ENCODE peak calls at places on chromosomes 2 and 18, in six cellular contexts. One of them, this sample, is unnamed. For H3K36me3 and H3K4me1, the result is how much of the 10 kb centered on the place peaks cover.

GRCh38 chr2:80328033-80328635 is 23.6 kb upstream of the LRRTM1 start:
- DNase-seq in lung: no peak
- DNase-seq in lower lobe of right lung: no peak
- DNase-seq in colonic mucosa: no peak
- DNase-seq in HCT116: no peak
- DNase-seq in heart left ventricle: no peak
- DNase-seq in this sample: no peak

GRCh38 chr18:335741-336140 is 67.9 kb upstream of the THOC1 start:
- DNase-seq in lung: no peak
- DNase-seq in lower lobe of right lung: no peak
- DNase-seq in colonic mucosa: no peak
- DNase-seq in HCT116: no peak
- DNase-seq in heart left ventricle: no peak
- DNase-seq in this sample: no peak

GRCh38 chr2:169867579-169867978 is 40.3 kb downstream of the UBR3 start:
- DNase-seq in lower lobe of right lung: no peak
- DNase-seq in colonic mucosa: no peak
- DNase-seq in lung: no peak
- DNase-seq in heart left ventricle: no peak
- DNase-seq in HCT116: no peak
- DNase-seq in this sample: no peak

GRCh38 chr2:20487030-20487391 is 40.1 kb downstream of the RHOB start:
- DNase-seq in lower lobe of right lung: no peak
- DNase-seq in lung: no peak
- DNase-seq in colonic mucosa: no peak
- DNase-seq in HCT116: no peak
- DNase-seq in heart left ventricle: no peak
- DNase-seq in this sample: no peak

GRCh38 chr2:203685081-203685621 is 21.3 kb upstream of the CD28 start:
- DNase-seq in heart left ventricle: no peak
- DNase-seq in lung: no peak
- DNase-seq in colonic mucosa: no peak
- DNase-seq in lower lobe of right lung: no peak
- DNase-seq in HCT116: no peak
- DNase-seq in this sample: peak

GRCh38 chr18:28582724-28583123 is 405.8 kb upstream of the CDH2 start:
- DNase-seq in heart left ventricle: no peak
- DNase-seq in lower lobe of right lung: no peak
- DNase-seq in colonic mucosa: no peak
- DNase-seq in HCT116: no peak
- DNase-seq in lung: no peak
- DNase-seq in this sample: no peak

GRCh38 chr2:86706220-86706619 is 13.9 kb upstream of the RMND5A start:
- DNase-seq in lung: no peak
- DNase-seq in heart left ventricle: peak
- DNase-seq in HCT116: no peak
- DNase-seq in lower lobe of right lung: no peak
- DNase-seq in colonic mucosa: no peak
- DNase-seq in this sample: no peak

GRCh38 chr2:209593930-209594329 is 170.1 kb downstream of the MAP2 start:
- DNase-seq in lung: no peak
- DNase-seq in heart left ventricle: no peak
- DNase-seq in colonic mucosa: no peak
- DNase-seq in HCT116: no peak
- DNase-seq in lower lobe of right lung: no peak
- DNase-seq in this sample: no peak

GRCh38 chr2:230958803-230959756 is 34.0 kb upstream of the GPR55 start:
- DNase-seq in lower lobe of right lung: no peak
- DNase-seq in heart left ventricle: no peak
- DNase-seq in HCT116: no peak
- DNase-seq in colonic mucosa: peak
- DNase-seq in lung: no peak
- DNase-seq in this sample: no peak
- H3K36me3 ChIP-seq in lower lobe of right lung: under half
- H3K36me3 ChIP-seq in heart left ventricle: under half
- H3K36me3 ChIP-seq in HCT116: under half
- H3K36me3 ChIP-seq in colonic mucosa: under half
- H3K36me3 ChIP-seq in lung: under half
- H3K36me3 ChIP-seq in this sample: under half

GRCh38 chr2:108594132-108594981 is 60.1 kb downstream of the LIMS1 start:
- DNase-seq in HCT116: peak
- DNase-seq in lung: no peak
- DNase-seq in heart left ventricle: no peak
- DNase-seq in colonic mucosa: no peak
- DNase-seq in lower lobe of right lung: no peak
- DNase-seq in this sample: no peak
- H3K4me1 ChIP-seq in HCT116: under half
- H3K4me1 ChIP-seq in lung: under half
- H3K4me1 ChIP-seq in heart left ventricle: half or more
- H3K4me1 ChIP-seq in colonic mucosa: under half
- H3K4me1 ChIP-seq in lower lobe of right lung: under half
- H3K4me1 ChIP-seq in this sample: under half

GRCh38 chr2:101776172-101777043 is 78.9 kb downstream of the MAP4K4 start:
- DNase-seq in lung: no peak
- DNase-seq in colonic mucosa: no peak
- DNase-seq in heart left ventricle: no peak
- DNase-seq in HCT116: no peak
- DNase-seq in lower lobe of right lung: no peak
- DNase-seq in this sample: no peak
- TF ChIP-seq CTCF in lung: no peak
- TF ChIP-seq CTCF in colonic mucosa: no peak
- TF ChIP-seq CTCF in heart left ventricle: no peak
- TF ChIP-seq CTCF in HCT116: peak
- TF ChIP-seq CTCF in lower lobe of right lung: no peak
- TF ChIP-seq CTCF in this sample: no peak

GRCh38 chr2:101837354-101837753 is 139.8 kb downstream of the MAP4K4 start:
- DNase-seq in colonic mucosa: no peak
- DNase-seq in lower lobe of right lung: no peak
- DNase-seq in heart left ventricle: no peak
- DNase-seq in lung: no peak
- DNase-seq in HCT116: no peak
- DNase-seq in this sample: no peak
- H3K36me3 ChIP-seq in colonic mucosa: under half
- H3K36me3 ChIP-seq in lower lobe of right lung: half or more
- H3K36me3 ChIP-seq in heart left ventricle: under half
- H3K36me3 ChIP-seq in lung: under half
- H3K36me3 ChIP-seq in HCT116: under half
- H3K36me3 ChIP-seq in this sample: under half

DNA sequence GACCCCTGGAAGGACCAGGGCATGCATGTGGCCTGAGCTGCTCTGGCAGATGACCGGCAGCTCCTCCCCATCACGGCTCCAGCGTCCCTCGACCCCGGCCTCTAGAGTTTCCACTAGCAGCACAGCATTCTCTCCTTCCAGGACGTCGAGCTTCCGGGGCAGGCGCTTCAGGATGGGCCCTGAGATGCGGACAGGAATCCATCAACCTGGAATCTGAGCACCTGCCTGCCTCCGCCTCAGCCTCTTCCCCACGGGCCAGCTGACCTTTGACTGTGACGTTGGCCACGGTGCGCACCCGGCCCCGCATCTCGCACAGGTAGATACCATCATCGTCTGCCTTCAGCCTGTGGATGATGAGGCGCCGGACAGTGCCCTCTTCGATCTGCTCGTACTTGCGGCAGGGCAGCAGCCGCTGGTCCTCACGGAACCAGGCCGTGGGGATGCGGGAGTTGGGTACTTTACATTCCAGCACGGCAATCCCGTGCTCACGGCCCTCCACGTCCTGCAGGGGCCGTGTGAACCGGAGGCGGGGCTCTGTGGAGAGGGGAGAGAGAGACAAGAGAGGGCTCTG is 3.5 kb downstream of the OBSL1 start:
- DNase-seq in HCT116: no peak
- DNase-seq in heart left ventricle: no peak
- DNase-seq in lung: no peak
- DNase-seq in lower lobe of right lung: no peak
- DNase-seq in colonic mucosa: no peak
- DNase-seq in this sample: no peak
- H3K4me1 ChIP-seq in HCT116: under half
- H3K4me1 ChIP-seq in heart left ventricle: under half
- H3K4me1 ChIP-seq in lung: under half
- H3K4me1 ChIP-seq in lower lobe of right lung: under half
- H3K4me1 ChIP-seq in colonic mucosa: under half
- H3K4me1 ChIP-seq in this sample: under half

This sample was measured in ascending aorta.